ENCODE peak calls at places on chromosome 10, in five cellular contexts. S, J, Q, C and G are unnamed samples.
A peak's percentile ranks its signal among the peaks of the same experiment; 100 is the strongest.

GRCh38 chr10:69434169-69434568 is 17.1 kb upstream of the TSPAN15 start:
- DNase-seq in J (no peak), C (no peak), S (no peak), Q (no peak), G (no peak)

GRCh38 chr10:1712314-1712713 is 25.0 kb downstream of the ADARB2 start:
- DNase-seq in Q (no peak), J (no peak), C (no peak), S (no peak), G (no peak)

GRCh38 chr10:31526681-31527080 is 207.7 kb downstream of the ZEB1 start:
- DNase-seq in C (no peak), J (no peak), Q (no peak), S (no peak), G (no peak)

GRCh38 chr10:13939391-13939790 is 352.6 kb downstream of the PRPF18 start:
- DNase-seq in S (no peak), J (no peak), C (no peak), Q (no peak), G (no peak)

GRCh38 chr10:58240531-58240930 is 27.2 kb downstream of the IPMK start:
- DNase-seq in C (no peak), J (no peak), S (no peak), Q (no peak), G (no peak)

GRCh38 chr10:100043796-100044195 is 34.0 kb upstream of the DNMBP start:
- DNase-seq in S (no peak), C (peak; percentile 32), J (no peak), Q (peak; percentile 74), G (no peak)

GRCh38 chr10:110226926-110227641 is 19.7 kb downstream of the MXI1 start:
- DNase-seq in Q (peak; percentile 80), C (peak; percentile 74), J (no peak), S (peak; percentile 49), G (peak; percentile 68)

GRCh38 chr10:72087969-72088878 is at the start of gene SPOCK2:
- DNase-seq in S (no peak), Q (peak; percentile 76), C (no peak), J (no peak), G (no peak)

GRCh38 chr10:35217458-35217857 is 90.8 kb downstream of the CREM start:
- DNase-seq in S (no peak), C (no peak), J (no peak), Q (no peak), G (no peak)

GRCh38 chr10:64036306-64036930 is 515.2 kb downstream of the REEP3 start:
- DNase-seq in S (no peak), J (no peak), C (no peak), Q (no peak), G (no peak)

GRCh38 chr10:132384618-132385510 is 12.1 kb upstream of the PWWP2B start:
- DNase-seq in J (no peak), C (peak; percentile 12), S (no peak), Q (no peak), G (no peak)

GRCh38 chr10:68655620-68656126 is 65.4 kb upstream of the CCAR1 start:
- DNase-seq in Q (no peak), C (no peak), S (no peak), J (no peak), G (no peak)

GRCh38 chr10:35178305-35178704 is 51.7 kb downstream of the CREM start:
- DNase-seq in J (no peak), C (no peak), S (no peak), Q (peak; percentile 59), G (no peak)

GRCh38 chr10:114905450-114905849 is 32.5 kb upstream of the TRUB1 start:
- DNase-seq in Q (no peak), S (peak; percentile 55), J (no peak), C (no peak), G (peak; percentile 7)

GRCh38 chr10:3887885-3888476 is 103.0 kb upstream of the KLF6 start:
- DNase-seq in Q (peak; percentile 88), J (no peak), S (no peak), C (peak; percentile 61), G (peak; percentile 77)

GRCh38 chr10:19683965-19684364 is 132.3 kb upstream of the PLXDC2 start:
- DNase-seq in Q (no peak), C (no peak), J (no peak), S (no peak), G (no peak)

GRCh38 chr10:120824864-120825263 is 26.3 kb upstream of the WDR11 start:
- DNase-seq in Q (peak; percentile 83), S (peak; percentile 54), J (peak; percentile 8), C (no peak), G (peak; percentile 41)

GRCh38 chr10:101397140-101397539 is 43.2 kb downstream of the BTRC start:
- DNase-seq in J (no peak), S (peak; percentile 6), Q (no peak), C (peak; percentile 17), G (peak; percentile 30)

GRCh38 chr10:2508971-2509605 is 558.3 kb upstream of the PFKP start:
- DNase-seq in C (no peak), J (no peak), S (no peak), Q (no peak), G (no peak)

GRCh38 chr10:46992794-46993552 is 81.7 kb downstream of the PTPN20 start:
- DNase-seq in S (peak; percentile 45), Q (peak; percentile 69), C (peak; percentile 34), J (peak; percentile 5), G (no peak)

GRCh38 chr10:77583527-77583926 is 54.1 kb downstream of the KCNMA1 start:
- DNase-seq in Q (no peak), C (no peak), J (no peak), S (no peak), G (no peak)

GRCh38 chr10:64648915-64649314 is 1127.7 kb downstream of the REEP3 start:
- DNase-seq in S (peak; percentile 26), C (no peak), Q (peak; percentile 58), J (no peak), G (peak; percentile 49)

GRCh38 chr10:44578271-44578670 is 193.4 kb upstream of the CXCL12 start:
- DNase-seq in J (no peak), S (no peak), Q (no peak), C (no peak), G (no peak)

GRCh38 chr10:93271347-93271746 is 197.7 kb downstream of the CYP26A1 start:
- DNase-seq in J (no peak), S (no peak), C (no peak), Q (no peak), G (no peak)

GRCh38 chr10:102963237-102963886 is 45.3 kb downstream of the CNNM2 start:
- DNase-seq in J (no peak), C (no peak), S (no peak), Q (no peak), G (peak; percentile 8)

GRCh38 chr10:34854147-34854601 is 39.1 kb upstream of the PARD3 start:
- DNase-seq in C (peak; percentile 33), J (no peak), Q (no peak), S (no peak), G (no peak)

GRCh38 chr10:100729877-100730738 is 15.3 kb upstream of the PAX2 start:
- DNase-seq in J (no peak), Q (peak; percentile 76), S (no peak), C (no peak), G (no peak)

GRCh38 chr10:127874966-127875765 is 17.6 kb downstream of the CLRN3 start:
- DNase-seq in S (no peak), J (no peak), Q (no peak), C (no peak), G (no peak)

GRCh38 chr10:109956454-109957091 is 33.3 kb upstream of the XPNPEP1 start:
- DNase-seq in J (no peak), S (peak; percentile 60), C (no peak), Q (peak; percentile 79), G (peak; percentile 63)

GRCh38 chr10:104267721-104268690 is 978 bp upstream of the GSTO2 start:
- DNase-seq in J (no peak), Q (no peak), C (no peak), S (no peak), G (no peak)

GRCh38 chr10:49273626-49274025 is 25.3 kb upstream of the C10orf71 start:
- DNase-seq in Q (peak; percentile 3), J (no peak), C (no peak), S (no peak), G (no peak)
- H3K4me3 ChIP-seq in Q (no peak overlapping the region), J (no peak overlapping the region), C (no peak overlapping the region), S (no peak overlapping the region), G (no peak overlapping the region)

GRCh38 chr10:86972613-86973380 is 4.5 kb downstream of the ADIRF start:
- DNase-seq in J (no peak), Q (peak; percentile 45), S (no peak), C (no peak), G (no peak)

GRCh38 chr10:86969421-86970041 is 1.2 kb downstream of the ADIRF start:
- DNase-seq in Q (peak; percentile 46), C (peak; percentile 65), S (no peak), J (no peak), G (no peak)

GRCh38 chr10:86970152-86970886 is 2.0 kb downstream of the ADIRF start:
- DNase-seq in S (peak; percentile 62), C (peak; percentile 91), Q (peak; percentile 83), J (no peak), G (peak; percentile 70)

GRCh38 chr10:86970887-86971145 is 2.5 kb downstream of the ADIRF start:
- DNase-seq in Q (peak; percentile 85), C (no peak), S (no peak), J (no peak), G (no peak)

DNA sequence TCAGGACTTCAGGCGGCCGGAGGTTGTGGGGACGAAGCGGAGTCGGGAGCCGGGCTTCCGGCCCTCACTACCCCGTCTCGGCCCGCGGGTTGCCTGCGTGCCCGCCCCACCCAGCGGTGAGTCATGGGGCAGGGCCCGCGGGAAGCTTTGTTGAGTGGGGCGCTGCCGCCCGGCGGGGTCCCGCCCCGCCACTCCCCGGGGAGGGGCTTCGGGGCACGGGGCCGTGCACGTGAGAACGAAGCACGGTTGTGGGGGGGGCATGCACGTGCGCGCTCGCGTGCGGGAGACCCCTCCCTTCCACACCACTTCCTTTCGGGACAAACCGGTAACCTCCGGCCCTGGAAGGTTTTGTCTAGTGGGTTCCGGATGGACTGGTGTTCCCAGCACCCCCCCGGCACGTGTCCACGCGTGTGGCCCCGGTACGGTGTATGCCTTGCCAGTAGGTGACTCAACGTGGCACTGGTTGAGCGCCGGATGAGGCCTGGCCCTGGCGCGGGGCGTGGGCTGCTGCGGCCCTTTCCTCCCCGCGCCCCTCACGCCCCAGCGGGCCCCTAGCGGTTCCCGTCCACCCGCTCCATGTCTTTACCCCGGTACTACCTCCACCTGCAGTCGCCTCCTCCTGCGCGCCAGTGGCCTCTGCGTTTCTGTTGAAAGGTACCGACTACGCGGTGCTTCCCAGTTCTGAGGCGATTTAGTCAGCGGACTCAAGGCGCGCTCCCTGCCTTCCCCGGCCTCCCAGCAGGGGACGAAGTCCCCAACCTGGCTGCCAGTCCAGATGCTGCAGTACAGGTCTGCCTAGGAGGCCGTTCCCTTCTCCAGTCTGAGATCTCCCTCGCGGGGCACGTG is 3.1 kb downstream of the ADIRF start:
- DNase-seq in C (peak; percentile 94), Q (peak; percentile 84), S (peak; percentile 88), J (peak; percentile 80), G (peak; percentile 95)
- TF ChIP-seq CTCF in C (peak; percentile 3), Q (peak; percentile 38), S (peak; percentile 11), J (no peak), G (peak; percentile 19)

DNA sequence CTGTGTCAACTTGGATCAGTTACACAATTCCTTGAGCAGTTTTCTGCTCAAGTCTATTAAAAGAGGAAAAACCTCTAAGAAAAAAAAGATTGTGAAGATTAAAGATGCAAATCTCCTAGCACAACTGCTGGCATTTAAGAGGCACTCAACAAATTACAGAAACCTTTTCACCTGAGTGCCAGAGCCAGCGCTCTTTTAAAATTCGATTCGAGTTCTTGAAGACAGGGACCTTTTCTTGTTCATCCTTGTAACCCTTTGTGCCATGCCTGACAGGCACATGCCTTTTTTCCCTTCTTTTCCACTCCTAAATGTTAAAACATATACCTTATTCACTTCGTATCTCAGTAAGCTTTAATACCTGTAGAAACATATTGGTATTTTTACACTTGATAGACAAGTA is 769 bp downstream of the NSUN6 start:
- DNase-seq in Q (no peak), C (no peak), J (no peak), S (no peak), G (no peak)
- H3K4me3 ChIP-seq in Q (peak overlapping the region; percentile 99), C (peak overlapping the region; percentile 67), J (peak overlapping the region; percentile 96), S (peak overlapping the region; percentile 83), G (peak overlapping the region; percentile 57)

GRCh38 chr10:113216068-113216467 is 266.0 kb downstream of the TCF7L2 start:
- DNase-seq in Q (no peak), J (no peak), S (peak; percentile 12), C (no peak), G (peak; percentile 31)
- TF ChIP-seq CTCF in Q (peak; percentile 75), J (peak; percentile 50), S (peak; percentile 47), C (no peak), G (peak; percentile 42)